ENCODE peak calls at places on chromosomes 16 and 17, in six cellular contexts. D is tibial nerve, M is left ventricle myocardium inferior, Z is HFF-Myc, B is lower lobe of right lung, J is GM06990. N is an unnamed sample.

GRCh38 chr17:63622571-63623390 is 564 bp downstream of the MAP3K3 start:
- DNase-seq in Z (no peak), M (peak), B (peak), D (peak), J (peak), N (peak)

GRCh38 chr16:73329363-73330306 is 281.7 kb upstream of the ZFHX3 start:
- DNase-seq in B (no peak), D (no peak), M (no peak), Z (no peak), J (no peak), N (no peak)

GRCh38 chr17:61766520-61766919 is 96.8 kb downstream of the BRIP1 start:
- DNase-seq in B (no peak), M (no peak), J (no peak), Z (no peak), D (no peak), N (no peak)

GRCh38 chr17:43779145-43780125 is 658 bp upstream of the DUSP3 start:
- DNase-seq in J (no peak), D (peak), M (no peak), B (no peak), Z (no peak), N (no peak)

GRCh38 chr16:30771726-30772125 is 9.6 kb downstream of the RNF40 start:
- DNase-seq in J (no peak), M (peak), Z (no peak), B (no peak), D (no peak), N (no peak)

GRCh38 chr17:66667491-66668030 is 167.4 kb upstream of the CACNG5 start:
- DNase-seq in Z (no peak), M (no peak), J (no peak), B (no peak), D (no peak), N (peak)

GRCh38 chr16:23254338-23254737 is 47.8 kb upstream of the SCNN1B start:
- DNase-seq in J (no peak), Z (no peak), B (no peak), D (no peak), M (no peak), N (no peak)

GRCh38 chr16:17607075-17607509 is 136.3 kb upstream of the XYLT1 start:
- DNase-seq in D (no peak), M (no peak), Z (no peak), J (no peak), B (no peak), N (no peak)

GRCh38 chr16:21673469-21673868 is 9.7 kb downstream of the OTOA start:
- DNase-seq in D (no peak), M (no peak), Z (no peak), J (no peak), B (no peak), N (no peak)

GRCh38 chr17:57033296-57033695 is 51.8 kb upstream of the AKAP1 start:
- DNase-seq in Z (no peak), M (no peak), J (no peak), D (no peak), B (no peak), N (no peak)

GRCh38 chr16:10579965-10580918 is at the start of gene EMP2:
- DNase-seq in D (peak), Z (no peak), J (no peak), M (peak), B (peak), N (peak)

GRCh38 chr16:79898703-79899102 is 298.2 kb upstream of the MAF start:
- DNase-seq in D (no peak), M (no peak), J (no peak), B (no peak), Z (no peak), N (no peak)

GRCh38 chr16:79895917-79896203 is 295.3 kb upstream of the MAF start:
- DNase-seq in M (no peak), D (no peak), J (no peak), Z (no peak), B (no peak), N (no peak)

GRCh38 chr16:79897444-79898146 is 297.1 kb upstream of the MAF start:
- DNase-seq in D (peak), J (no peak), B (no peak), M (no peak), Z (no peak), N (no peak)

GRCh38 chr16:79895053-79895916 is 294.7 kb upstream of the MAF start:
- DNase-seq in D (no peak), M (no peak), Z (no peak), J (no peak), B (no peak), N (no peak)

GRCh38 chr16:79897087-79897443 is 296.5 kb upstream of the MAF start:
- DNase-seq in Z (no peak), B (no peak), D (no peak), J (no peak), M (no peak), N (no peak)
- TF ChIP-seq CTCF in Z (no peak), B (no peak), D (no peak), J (no peak), M (no peak), N (no peak)

GRCh38 chr17:32249475-32249874 is 16.2 kb upstream of the RHBDL3 start:
- DNase-seq in B (no peak), Z (no peak), J (no peak), D (no peak), M (no peak), N (no peak)
- TF ChIP-seq CTCF in B (no peak), Z (no peak), J (no peak), D (no peak), M (no peak), N (no peak)

GRCh38 chr17:45293413-45294211 is 23.2 kb downstream of the MAP3K14 start:
- DNase-seq in B (peak), J (no peak), Z (peak), D (peak), M (peak), N (peak)
- TF ChIP-seq CTCF in B (no peak), J (peak), Z (no peak), D (no peak), M (no peak), N (no peak)

DNA sequence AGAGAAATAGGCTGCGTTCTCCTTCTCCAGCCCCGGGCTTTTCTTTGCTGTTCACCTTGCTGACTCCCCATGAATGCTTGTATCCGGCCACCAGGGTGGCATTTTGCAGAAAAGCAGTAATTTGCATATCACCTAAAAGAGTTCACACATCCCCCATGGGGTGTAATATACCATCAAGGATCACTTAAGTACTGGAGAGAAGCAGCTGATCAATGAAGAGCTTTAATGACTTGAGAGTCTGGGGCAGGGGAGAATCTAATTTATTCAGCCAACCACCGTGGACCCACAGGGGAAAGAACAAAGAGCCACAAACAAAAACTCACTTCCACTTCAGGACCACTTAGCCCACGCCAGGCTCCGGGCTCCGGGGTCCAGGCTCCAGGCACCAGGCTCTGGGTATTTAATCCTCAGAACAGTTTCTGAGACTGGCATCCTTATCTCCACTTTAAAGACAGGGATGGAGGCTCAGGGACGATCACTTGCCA is 33.9 kb upstream of the SEC14L1 start:
- DNase-seq in D (no peak), M (no peak), J (peak), Z (no peak), B (no peak), N (peak)
- TF ChIP-seq CTCF in D (no peak), M (no peak), J (no peak), Z (no peak), B (no peak), N (no peak)

GRCh38 chr17:37752482-37752881 is 7.6 kb upstream of the HNF1B start:
- DNase-seq in M (no peak), J (no peak), Z (no peak), B (no peak), D (no peak), N (no peak)

GRCh38 chr17:37754363-37754762 is 9.5 kb upstream of the HNF1B start:
- DNase-seq in Z (no peak), M (no peak), D (no peak), J (no peak), B (no peak), N (no peak)

GRCh38 chr17:37755455-37755854 is 10.6 kb upstream of the HNF1B start:
- DNase-seq in Z (no peak), M (no peak), B (no peak), J (no peak), D (no peak), N (no peak)

GRCh38 chr17:37759014-37759637 is 14.3 kb upstream of the HNF1B start:
- DNase-seq in M (no peak), Z (no peak), D (no peak), B (no peak), J (no peak), N (no peak)

DNA sequence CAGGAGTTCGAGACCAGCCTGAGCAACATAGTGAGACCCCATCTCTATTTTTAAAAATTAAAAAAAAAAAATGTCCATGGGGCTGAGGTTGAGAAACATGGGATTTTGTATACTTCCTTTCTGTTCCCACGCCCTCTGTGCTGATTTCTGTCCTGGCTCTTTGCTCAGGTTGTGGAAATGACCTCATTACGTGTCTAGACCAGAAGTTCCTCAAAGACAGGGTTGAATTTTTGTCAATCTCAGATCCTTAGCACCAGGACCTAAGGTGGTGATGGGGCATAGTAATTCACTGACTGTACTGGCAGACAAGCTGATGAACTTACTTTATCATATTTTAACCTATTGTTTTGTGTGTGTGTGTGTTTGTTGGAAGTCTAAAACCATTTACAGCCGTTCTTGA is 11.2 kb upstream of the HNF1B start:
- DNase-seq in B (no peak), Z (no peak), J (no peak), M (no peak), D (no peak), N (no peak)
- TF ChIP-seq CTCF in B (no peak), Z (no peak), J (no peak), M (no peak), D (no peak), N (no peak)

GRCh38 chr17:2050871-2051387 is 4.0 kb upstream of the HIC1 start:
- DNase-seq in M (no peak), B (no peak), D (no peak), Z (no peak), J (no peak), N (no peak)
- TF ChIP-seq CTCF in M (no peak), B (no peak), D (no peak), Z (no peak), J (no peak), N (no peak)

GRCh38 chr16:397736-398332 is 835 bp downstream of the NME4 start:
- DNase-seq in B (peak), Z (peak), M (peak), D (peak), J (peak), N (peak)
- TF ChIP-seq CTCF in B (peak), Z (no peak), M (peak), D (peak), J (peak), N (no peak)

DNA sequence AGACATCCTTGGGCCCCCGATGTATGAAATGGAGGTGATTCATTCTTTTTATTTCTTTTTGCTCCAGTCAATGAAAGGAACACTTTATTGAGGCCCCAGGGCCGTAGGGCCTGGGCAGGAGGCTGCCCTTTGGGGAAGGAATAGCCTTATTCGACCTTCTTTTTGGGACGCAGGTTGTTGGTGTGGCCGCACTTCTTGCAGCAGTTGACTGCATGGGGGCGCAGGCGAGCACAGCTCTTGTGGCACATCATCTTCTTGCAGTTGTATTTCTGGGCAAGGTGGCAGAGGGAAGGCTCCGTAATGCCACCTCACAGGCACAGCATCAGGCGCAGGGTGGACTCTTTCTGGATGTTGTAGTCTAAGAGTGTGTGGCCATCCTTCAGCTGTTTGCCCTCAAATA is 50.9 kb downstream of the SIAH1 start:
- DNase-seq in D (no peak), M (no peak), B (no peak), J (no peak), Z (no peak), N (no peak)
- TF ChIP-seq CTCF in D (no peak), M (no peak), B (no peak), J (peak), Z (no peak), N (no peak)